ENCODE peak calls at places on chromosomes 12 and 14, in nine cellular contexts. X is kidney epithelial cell, B is AG04449, O is adrenal gland, J is cardiac muscle cell, H is endodermal cell, T is lower lobe of right lung, Q is ovary, S is epithelial cell of esophagus. K is an unnamed sample.

GRCh38 chr12:89453579-89453978 is 71.0 kb downstream of the GALNT4 start:
- DNase-seq in Q (no peak), H (no peak), B (peak; percentile 45), S (peak; percentile 24), J (no peak), T (no peak), O (no peak), X (no peak), K (peak; percentile 35)

GRCh38 chr14:90566481-90566880 is 169.7 kb downstream of the CALM1 start:
- DNase-seq in B (no peak), S (no peak), O (no peak), Q (no peak), J (no peak), X (no peak), H (no peak), T (no peak), K (no peak)

GRCh38 chr12:14892726-14893442 is 7.2 kb upstream of the MGP start:
- DNase-seq in B (no peak), X (no peak), S (no peak), J (no peak), Q (peak; percentile 56), O (peak; percentile 67), H (no peak), T (no peak), K (peak; percentile 53)

GRCh38 chr12:105256011-105256410 is 20.0 kb upstream of the APPL2 start:
- DNase-seq in H (no peak), J (no peak), O (no peak), S (no peak), T (no peak), X (no peak), B (no peak), Q (no peak), K (no peak)

GRCh38 chr12:48827513-48828096 is 9.3 kb downstream of the CACNB3 start:
- DNase-seq in S (no peak), T (no peak), J (no peak), X (no peak), O (peak; percentile 35), B (no peak), H (no peak), Q (no peak), K (no peak)

GRCh38 chr12:15605886-15606590 is 183.2 kb downstream of the EPS8 start:
- DNase-seq in T (no peak), J (no peak), B (no peak), S (no peak), O (no peak), H (no peak), X (no peak), Q (no peak), K (no peak)

GRCh38 chr14:104277416-104278213 is 139.2 kb downstream of the KIF26A start:
- DNase-seq in X (no peak), J (no peak), H (peak; percentile 33), S (no peak), T (no peak), Q (peak; percentile 7), B (no peak), O (peak; percentile 3), K (no peak)

GRCh38 chr12:108430245-108430644 is 84.8 kb upstream of the FICD start:
- DNase-seq in S (peak; percentile 14), J (no peak), B (no peak), H (no peak), X (peak; percentile 5), O (no peak), T (no peak), Q (no peak), K (peak; percentile 65)

GRCh38 chr12:28498850-28499249 is 308.6 kb downstream of the CCDC91 start:
- DNase-seq in H (no peak), B (no peak), Q (no peak), T (no peak), X (no peak), J (no peak), O (no peak), S (no peak), K (no peak)

GRCh38 chr14:91694643-91695042 is 37.2 kb downstream of the CATSPERB start:
- DNase-seq in J (no peak), S (no peak), Q (no peak), T (no peak), O (no peak), X (no peak), H (no peak), B (no peak), K (no peak)
- TF ChIP-seq CTCF in J (no peak), S (no peak), Q (no peak), T (no peak), O (no peak), X (no peak), H (no peak), B (no peak), K (no peak)

DNA sequence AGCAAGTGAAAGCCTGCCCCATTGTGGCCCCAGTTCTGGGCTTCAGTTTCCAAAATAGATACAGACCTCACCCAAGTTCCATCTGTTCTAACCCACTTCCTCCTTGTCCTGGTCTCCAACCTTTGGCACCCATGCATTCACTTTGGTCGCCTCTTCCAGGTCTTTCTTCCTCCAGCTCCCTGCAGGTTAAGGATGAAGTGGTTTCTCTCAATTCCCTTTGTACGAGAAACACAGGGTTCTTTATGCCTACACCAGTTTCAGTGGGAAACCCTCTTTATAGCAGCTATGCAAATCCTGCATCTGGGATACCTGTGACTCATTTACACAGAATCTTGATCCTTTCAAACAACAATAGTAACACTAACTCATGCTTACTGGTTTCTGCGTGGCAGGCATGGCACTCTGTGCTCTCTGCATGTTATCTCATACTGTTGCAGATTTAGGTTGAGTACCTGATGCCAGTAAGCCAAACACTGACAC is 110.6 kb upstream of the AMIGO2 start:
- DNase-seq in S (peak; percentile 87), B (no peak), T (no peak), X (peak; percentile 57), O (no peak), H (peak; percentile 68), J (no peak), Q (no peak), K (no peak)
- TF ChIP-seq CTCF in S (no peak), B (no peak), T (no peak), X (no peak), O (no peak), H (no peak), J (no peak), Q (no peak), K (no peak)

DNA sequence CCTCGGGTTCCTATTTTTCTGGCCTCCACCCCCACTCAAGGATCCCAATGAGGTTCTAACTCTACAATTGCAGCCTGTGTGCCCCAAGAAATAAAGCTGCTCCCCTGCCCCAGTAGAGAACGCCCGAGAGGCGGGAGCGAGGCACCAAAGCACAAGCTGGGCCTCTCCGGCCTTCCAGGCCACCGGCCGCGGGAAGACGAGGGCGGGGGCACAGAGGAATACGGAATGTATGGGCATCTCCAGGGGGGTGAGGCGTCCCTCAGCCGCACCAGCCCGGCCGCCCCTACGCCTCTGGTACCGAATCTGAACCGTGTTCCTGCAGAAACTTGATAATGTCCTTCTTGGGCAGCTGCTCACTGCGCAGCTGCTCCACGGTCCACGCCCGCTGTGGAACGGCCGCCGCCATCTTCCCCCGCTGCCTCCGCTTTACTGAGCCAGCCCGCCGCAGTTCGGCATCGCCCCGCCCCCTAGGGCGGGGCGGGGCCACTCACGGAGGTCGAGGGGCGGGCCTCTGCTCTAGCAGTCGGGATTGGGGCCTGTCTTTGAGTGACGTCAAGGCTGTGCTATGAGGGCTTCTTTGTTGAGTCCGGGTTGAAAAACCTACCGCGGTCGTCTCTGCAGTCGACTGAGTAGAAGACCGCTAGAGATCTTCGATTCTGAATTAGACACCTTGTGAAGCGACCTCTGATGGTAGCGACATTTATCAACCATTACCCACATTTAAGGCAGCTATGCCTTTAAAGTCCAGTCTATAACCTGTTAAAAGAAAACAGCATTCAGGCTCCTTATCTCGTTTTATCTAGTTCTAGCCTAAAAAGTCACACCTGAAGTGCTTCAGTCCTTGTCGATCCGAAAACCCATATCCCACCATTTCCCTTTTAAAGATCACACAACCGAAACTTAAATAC is at the start of gene FKBP3:
- DNase-seq in X (peak; percentile 98), T (peak; percentile 97), S (peak; percentile 99), J (peak; percentile 100), H (peak; percentile 98), O (peak; percentile 99), B (peak; percentile 90), Q (peak; percentile 95), K (peak; percentile 99)
- TF ChIP-seq CTCF in X (peak; percentile 5), T (peak; percentile 13), S (peak; percentile 14), J (peak; percentile 7), H (peak; percentile 48), O (no peak), B (no peak), Q (no peak), K (peak; percentile 47)

GRCh38 chr12:124369055-124369900 is 74.4 kb downstream of the RFLNA start:
- DNase-seq in X (no peak), H (no peak), Q (peak; percentile 98), O (peak; percentile 97), B (no peak), J (no peak), T (peak; percentile 92), S (no peak), K (no peak)
- TF ChIP-seq CTCF in X (no peak), H (no peak), Q (peak; percentile 87), O (peak; percentile 68), B (no peak), J (peak; percentile 54), T (peak; percentile 53), S (no peak), K (no peak)

GRCh38 chr12:32440120-32440865 is 40.9 kb downstream of the FGD4 start:
- DNase-seq in S (peak; percentile 90), X (no peak), T (no peak), H (no peak), B (no peak), Q (no peak), O (no peak), J (no peak), K (no peak)
- TF ChIP-seq CTCF in S (peak; percentile 10), X (no peak), T (no peak), H (peak; percentile 16), B (no peak), Q (no peak), O (no peak), J (no peak), K (no peak)